ENCODE peak calls at places on chromosomes 11 and 22, in eight cellular contexts. S, W, G, K, J, P, Z and M are unnamed samples.
A peak's percentile ranks its signal among the peaks of the same experiment; 100 is the strongest.

GRCh38 chr11:122747358-122747757 is 90.9 kb upstream of the CRTAM start:
- DNase-seq in S (no peak), J (no peak), P (no peak), W (no peak), G (no peak), K (peak; percentile 91), Z (no peak), M (no peak)

GRCh38 chr11:114847599-114847998 is 169.3 kb downstream of the NXPE2 start:
- DNase-seq in K (no peak), G (peak; percentile 95), J (no peak), Z (no peak), W (no peak), P (no peak), S (no peak), M (no peak)

GRCh38 chr11:7677801-7678201 is 4.5 kb upstream of the CYB5R2 start:
- DNase-seq in W (no peak), Z (no peak), P (no peak), S (no peak), K (no peak), J (no peak), G (no peak), M (no peak)

GRCh38 chr22:17579535-17579981 is 16.3 kb downstream of the SLC25A18 start:
- DNase-seq in Z (no peak), J (no peak), K (no peak), P (no peak), W (no peak), S (no peak), G (no peak), M (no peak)

GRCh38 chr11:14012836-14013235 is 50.3 kb downstream of the SPON1 start:
- DNase-seq in Z (no peak), G (no peak), K (peak; percentile 15), S (no peak), P (no peak), W (peak; percentile 53), J (no peak), M (no peak)

GRCh38 chr11:12235549-12235944 is 125.2 kb downstream of the MICAL2 start:
- DNase-seq in P (no peak), K (peak; percentile 44), S (no peak), J (peak; percentile 43), W (no peak), Z (peak; percentile 30), G (no peak), M (peak; percentile 40)

GRCh38 chr11:45079943-45080719 is 66.3 kb upstream of the PRDM11 start:
- DNase-seq in K (no peak), P (peak; percentile 77), S (peak; percentile 42), Z (no peak), W (no peak), G (peak; percentile 80), J (no peak), M (no peak)

GRCh38 chr22:31944700-31945477 is 554 bp downstream of the YWHAH start:
- DNase-seq in W (no peak), J (no peak), Z (no peak), P (peak; percentile 24), S (peak; percentile 35), K (peak; percentile 13), G (no peak), M (no peak)

GRCh38 chr11:120062561-120062930 is 75.4 kb downstream of the TRIM29 start:
- DNase-seq in Z (no peak), W (no peak), G (no peak), S (no peak), J (no peak), P (no peak), K (no peak), M (no peak)

GRCh38 chr11:7564803-7565202 is 51.0 kb downstream of the PPFIBP2 start:
- DNase-seq in J (no peak), K (no peak), Z (no peak), G (no peak), S (no peak), W (no peak), P (no peak), M (no peak)

GRCh38 chr22:20469110-20469855 is 26.3 kb downstream of the KLHL22 start:
- DNase-seq in J (no peak), G (no peak), S (no peak), W (no peak), P (no peak), Z (no peak), K (no peak), M (no peak)

GRCh38 chr11:32838505-32839274 is 9.0 kb downstream of the PRRG4 start:
- DNase-seq in G (no peak), W (no peak), P (no peak), S (no peak), K (no peak), Z (no peak), J (no peak), M (peak; percentile 33)

GRCh38 chr11:75066061-75066460 is 30.6 kb downstream of the OR2AT4 start:
- DNase-seq in W (peak; percentile 55), Z (peak; percentile 2), P (no peak), K (no peak), S (no peak), J (no peak), G (no peak), M (no peak)

GRCh38 chr11:61129608-61130523 is 27.6 kb downstream of the CD5 start:
- DNase-seq in J (peak; percentile 76), W (peak; percentile 81), K (peak; percentile 90), S (peak; percentile 91), P (peak; percentile 77), Z (peak; percentile 96), G (no peak), M (peak; percentile 88)

GRCh38 chr11:93905384-93905783 is 55.0 kb upstream of the VSTM5 start:
- DNase-seq in G (no peak), K (peak; percentile 80), Z (peak; percentile 30), S (no peak), P (no peak), J (peak; percentile 42), W (peak; percentile 74), M (peak; percentile 13)

GRCh38 chr11:109865558-109866186 is 227.5 kb upstream of the ZC3H12C start:
- DNase-seq in S (no peak), K (no peak), W (no peak), P (no peak), J (peak; percentile 15), Z (peak; percentile 18), G (peak; percentile 11), M (no peak)

GRCh38 chr11:12288212-12288933 is 89.0 kb upstream of the PARVA start:
- DNase-seq in W (peak; percentile 92), K (peak; percentile 96), S (peak; percentile 40), P (peak; percentile 15), Z (peak; percentile 96), G (peak; percentile 86), J (peak; percentile 63), M (peak; percentile 96)

GRCh38 chr11:47992959-47993820 is 12.8 kb downstream of the PTPRJ start:
- DNase-seq in J (peak; percentile 96), P (no peak), Z (peak; percentile 65), W (peak; percentile 87), K (peak; percentile 82), G (no peak), S (no peak), M (peak; percentile 71)

GRCh38 chr11:34492806-34493414 is 20.7 kb downstream of the ELF5 start:
- DNase-seq in Z (peak; percentile 88), K (peak; percentile 69), J (peak; percentile 35), G (peak; percentile 38), W (peak; percentile 48), S (peak; percentile 51), P (no peak), M (peak; percentile 71)

GRCh38 chr11:116946414-116946813 is 109.0 kb upstream of the APOA1 start:
- DNase-seq in Z (no peak), G (no peak), S (no peak), P (no peak), W (peak; percentile 52), K (peak; percentile 40), J (no peak), M (peak; percentile 46)

GRCh38 chr11:17724020-17724908 is 4.9 kb downstream of the MYOD1 start:
- DNase-seq in K (no peak), G (no peak), W (no peak), P (no peak), S (no peak), Z (no peak), J (no peak), M (no peak)

GRCh38 chr11:110295487-110296225 is 758 bp downstream of the RDX start:
- DNase-seq in Z (peak; percentile 69), P (peak; percentile 38), J (peak; percentile 41), G (no peak), K (peak; percentile 37), S (peak; percentile 28), W (peak; percentile 55), M (peak; percentile 30)